ENCODE peak calls at places on chromosomes 1 and 21, in nine cellular contexts. L, C, D, F, G, I, R, M and X are unnamed samples.

GRCh38 chr1:36856126-36856525 is 178.2 kb downstream of the GRIK3 start:
- DNase-seq in L (no peak), C (no peak), D (no peak), F (no peak), G (no peak), I (no peak), R (no peak), M (no peak), X (no peak)

GRCh38 chr1:39105061-39105840 is 79.1 kb downstream of the NDUFS5 start:
- DNase-seq in L (peak), C (peak), D (peak), F (no peak), G (peak), I (peak), R (peak), M (peak), X (peak)

GRCh38 chr1:104878203-104878911 is 1128.7 kb downstream of the AMY1C start:
- DNase-seq in L (no peak), C (no peak), D (no peak), F (no peak), G (no peak), I (no peak), R (no peak), M (no peak), X (no peak)

GRCh38 chr1:179754031-179754624 is 11.0 kb downstream of the FAM163A start:
- DNase-seq in L (no peak), C (no peak), D (no peak), F (no peak), G (no peak), I (no peak), R (no peak), M (no peak), X (no peak)

GRCh38 chr1:177915641-177916040 is 54.2 kb downstream of the SEC16B start:
- DNase-seq in L (no peak), C (no peak), D (no peak), F (no peak), G (no peak), I (no peak), R (no peak), M (no peak), X (no peak)

GRCh38 chr1:7468248-7468647 is 302.8 kb upstream of the VAMP3 start:
- DNase-seq in L (no peak), C (no peak), D (no peak), F (no peak), G (no peak), I (no peak), R (no peak), M (no peak), X (no peak)

GRCh38 chr1:43318831-43319230 is 18.0 kb downstream of the TIE1 start:
- DNase-seq in L (peak), C (no peak), D (no peak), F (no peak), G (no peak), I (no peak), R (no peak), M (peak), X (no peak)

GRCh38 chr21:44696572-44696971 is 400 bp upstream of the KRTAP10-12 start:
- DNase-seq in L (no peak), C (no peak), D (no peak), F (no peak), G (no peak), I (no peak), R (no peak), M (no peak), X (no peak)

GRCh38 chr1:29602203-29602602 is 365.9 kb downstream of the PTPRU start:
- DNase-seq in L (no peak), C (no peak), D (no peak), F (no peak), G (no peak), I (no peak), R (no peak), M (no peak), X (no peak)

GRCh38 chr1:32650752-32651460 is at the start of gene RBBP4:
- DNase-seq in L (peak), C (peak), D (peak), F (peak), G (peak), I (peak), R (peak), M (peak), X (peak)

GRCh38 chr1:224387302-224387912 is 30.7 kb downstream of the CNIH4 start:
- DNase-seq in L (no peak), C (no peak), D (no peak), F (no peak), G (no peak), I (no peak), R (no peak), M (no peak), X (no peak)

GRCh38 chr1:207261971-207262370 is 59.5 kb upstream of the CD55 start:
- DNase-seq in L (no peak), C (no peak), D (no peak), F (no peak), G (no peak), I (no peak), R (no peak), M (no peak), X (no peak)

GRCh38 chr1:51643362-51643761 is 26.5 kb downstream of the OSBPL9 start:
- DNase-seq in L (peak), C (no peak), D (peak), F (no peak), G (no peak), I (no peak), R (no peak), M (no peak), X (no peak)

GRCh38 chr1:26094076-26094669 is 17.5 kb upstream of the PDIK1L start:
- DNase-seq in L (no peak), C (no peak), D (no peak), F (no peak), G (no peak), I (no peak), R (no peak), M (no peak), X (no peak)

GRCh38 chr1:1547011-1547410 is 6.6 kb upstream of the TMEM240 start:
- DNase-seq in L (no peak), C (no peak), D (no peak), F (no peak), G (no peak), I (no peak), R (no peak), M (no peak), X (no peak)

GRCh38 chr1:43930949-43931275 is 2.7 kb upstream of the ARTN start:
- DNase-seq in L (peak), C (no peak), D (no peak), F (no peak), G (no peak), I (no peak), R (no peak), M (no peak), X (no peak)

DNA sequence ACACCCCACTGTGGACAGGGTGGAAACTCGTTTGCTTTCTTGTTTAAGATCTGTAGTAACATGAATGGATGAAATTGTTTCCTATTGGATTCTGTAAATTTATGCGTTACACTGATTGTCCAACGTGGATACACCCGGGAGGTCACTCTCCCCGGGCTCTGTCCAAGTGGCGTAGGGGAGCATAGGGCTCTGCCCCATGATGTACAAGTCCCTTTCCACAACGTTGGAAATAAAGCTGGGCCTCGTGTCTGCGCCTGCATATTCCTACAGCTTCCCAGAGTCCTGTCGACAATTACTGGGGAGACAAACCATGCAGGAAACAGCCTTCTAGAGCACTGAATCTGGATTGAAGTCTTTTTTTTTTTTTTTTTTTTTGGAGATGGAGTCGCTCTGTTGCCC is 1.4 kb downstream of the RCC1 start:
- DNase-seq in L (no peak), C (no peak), D (no peak), F (no peak), G (no peak), I (no peak), R (no peak), M (no peak), X (no peak)
- TF ChIP-seq POLR2A in L (no peak), C (no peak), D (no peak), F (peak), G (no peak), I (no peak), R (no peak), M (no peak), X (peak)

GRCh38 chr1:244841274-244841927 is 5.9 kb downstream of the COX20 start:
- DNase-seq in L (no peak), C (no peak), D (no peak), F (no peak), G (no peak), I (no peak), R (no peak), M (no peak), X (no peak)
- TF ChIP-seq POLR2A in L (no peak), C (no peak), D (no peak), F (no peak), G (no peak), I (no peak), R (no peak), M (no peak), X (no peak)

GRCh38 chr1:154496381-154496780 is 5.6 kb upstream of the TDRD10 start:
- DNase-seq in L (no peak), C (no peak), D (no peak), F (no peak), G (no peak), I (no peak), R (no peak), M (no peak), X (no peak)

GRCh38 chr1:154490327-154490726 is 11.7 kb upstream of the TDRD10 start:
- DNase-seq in L (no peak), C (no peak), D (no peak), F (no peak), G (no peak), I (no peak), R (no peak), M (no peak), X (no peak)

GRCh38 chr1:154492115-154492514 is 9.9 kb upstream of the TDRD10 start:
- DNase-seq in L (no peak), C (no peak), D (no peak), F (no peak), G (no peak), I (no peak), R (no peak), M (no peak), X (no peak)

GRCh38 chr1:154495496-154496273 is 6.3 kb upstream of the TDRD10 start:
- DNase-seq in L (no peak), C (no peak), D (no peak), F (no peak), G (no peak), I (no peak), R (no peak), M (no peak), X (no peak)

DNA sequence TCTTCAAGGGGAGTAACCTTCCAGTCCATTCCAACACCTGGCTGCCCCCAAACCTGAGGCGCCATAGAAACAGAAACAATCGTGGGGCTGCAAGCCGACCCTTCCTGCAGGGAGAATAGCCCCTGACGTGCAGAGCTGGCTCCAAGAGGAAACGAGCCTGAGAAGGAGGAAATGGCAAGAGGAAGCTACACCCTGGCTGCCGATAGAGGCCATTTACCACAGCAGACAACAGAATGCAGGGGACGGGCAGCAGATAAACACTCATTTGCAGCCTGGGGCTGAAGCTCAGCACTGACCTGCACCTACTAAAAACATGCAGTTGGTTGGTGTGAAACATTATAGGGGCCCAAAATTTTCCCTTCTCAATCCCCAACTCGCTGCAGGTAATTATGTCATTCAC is 8.7 kb upstream of the TDRD10 start:
- DNase-seq in L (peak), C (peak), D (peak), F (no peak), G (no peak), I (no peak), R (no peak), M (no peak), X (no peak)
- TF ChIP-seq POLR2A in L (no peak), C (no peak), D (no peak), F (no peak), G (no peak), I (no peak), R (no peak), M (no peak), X (no peak)

DNA sequence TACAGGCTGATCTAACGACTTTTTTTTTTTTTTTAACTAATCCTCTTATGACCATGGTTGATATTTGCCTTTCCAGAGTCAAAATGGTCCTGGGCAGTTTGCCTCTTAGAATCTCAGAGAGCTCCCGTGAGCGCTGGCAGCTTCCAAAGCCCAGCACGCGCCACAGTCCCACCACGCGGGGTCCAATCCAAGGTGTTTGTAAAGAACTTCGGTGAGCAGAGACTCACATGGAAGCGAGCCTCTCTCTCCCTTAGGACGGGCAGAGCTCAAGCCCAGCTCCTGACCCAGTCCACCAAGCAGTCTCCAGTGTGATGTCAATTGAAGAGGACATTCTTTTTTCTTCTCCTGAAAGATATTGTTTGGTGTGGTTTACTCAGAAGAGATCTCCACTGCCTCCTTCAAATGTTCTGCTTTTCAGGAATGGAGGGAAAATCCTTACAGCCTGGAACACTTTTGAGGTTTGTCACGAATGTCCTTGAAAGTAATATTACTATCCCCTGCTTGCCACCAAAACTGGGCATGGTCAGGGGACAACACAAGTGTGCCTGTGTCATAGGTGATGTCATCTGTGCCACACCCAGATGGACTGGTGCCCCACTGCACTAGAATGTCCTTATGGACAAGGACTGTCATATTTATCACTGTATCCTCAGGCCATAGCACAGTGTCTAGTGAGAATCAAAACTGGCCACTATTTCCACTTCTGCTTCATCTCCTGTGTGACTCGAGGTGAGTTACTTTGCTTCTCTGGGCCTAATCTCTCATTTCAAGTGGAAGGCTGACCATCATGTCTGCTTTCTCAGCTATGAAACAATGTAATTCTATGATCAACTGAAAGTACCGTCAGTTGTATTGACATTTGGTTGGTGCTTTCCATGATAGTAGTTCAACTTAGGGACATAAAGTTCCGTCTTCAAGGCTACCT is 97.4 kb upstream of the EDEM3 start:
- DNase-seq in L (no peak), C (no peak), D (no peak), F (no peak), G (no peak), I (no peak), R (no peak), M (no peak), X (no peak)
- TF ChIP-seq POLR2A in L (no peak), C (no peak), D (no peak), F (no peak), G (no peak), I (no peak), R (no peak), M (no peak), X (no peak)